ENCODE peak calls at places on chromosomes 11 and 22, in six cellular contexts. T, K, W, P, G and B are unnamed samples.

GRCh38 chr11:127919206-127920000 is 668.0 kb downstream of the ETS1 start:
- DNase-seq in G (no peak), K (no peak), T (no peak), W (no peak), P (no peak), B (no peak)

GRCh38 chr11:75270896-75271415 is 30.4 kb downstream of the TPBGL start:
- DNase-seq in T (peak; percentile 18), P (no peak), G (peak; percentile 54), W (no peak), K (no peak), B (no peak)

GRCh38 chr11:120004723-120005122 is 133.2 kb downstream of the TRIM29 start:
- DNase-seq in W (no peak), T (no peak), P (peak; percentile 22), G (no peak), K (no peak), B (no peak)

GRCh38 chr11:16891964-16892363 is 122.2 kb downstream of the PLEKHA7 start:
- DNase-seq in P (no peak), T (no peak), K (no peak), W (no peak), G (no peak), B (no peak)

GRCh38 chr22:19407649-19408606 is 23.6 kb downstream of the HIRA start:
- DNase-seq in K (no peak), P (peak; percentile 54), G (no peak), T (no peak), W (no peak), B (no peak)

GRCh38 chr11:30801357-30801756 is 215.2 kb upstream of the MPPED2 start:
- DNase-seq in W (no peak), K (no peak), G (no peak), P (no peak), T (no peak), B (no peak)

GRCh38 chr22:29225422-29226090 is 19.9 kb downstream of the EMID1 start:
- DNase-seq in P (no peak), G (no peak), K (no peak), T (no peak), W (no peak), B (no peak)

GRCh38 chr11:9385288-9385902 is 943 bp downstream of the IPO7 start:
- DNase-seq in W (no peak), T (no peak), G (no peak), K (peak; percentile 43), P (no peak), B (no peak)

GRCh38 chr11:33256031-33256807 is 962 bp upstream of the HIPK3 start:
- DNase-seq in P (no peak), K (no peak), T (no peak), W (no peak), G (peak; percentile 15), B (no peak)

GRCh38 chr11:7245341-7245740 is 6.4 kb upstream of the SYT9 start:
- DNase-seq in W (no peak), G (no peak), T (no peak), P (no peak), K (no peak), B (no peak)

GRCh38 chr22:41574847-41575381 is 14.1 kb downstream of the CSDC2 start:
- DNase-seq in P (peak; percentile 41), T (no peak), G (no peak), K (no peak), W (no peak), B (no peak)

GRCh38 chr11:18981897-18982296 is 42.7 kb upstream of the MRGPRX1 start:
- DNase-seq in W (no peak), K (no peak), G (no peak), P (no peak), T (no peak), B (no peak)

GRCh38 chr22:48337957-48338792 is 1489.5 kb downstream of the BRD1 start:
- DNase-seq in K (no peak), G (no peak), T (no peak), P (no peak), W (no peak), B (no peak)

DNA sequence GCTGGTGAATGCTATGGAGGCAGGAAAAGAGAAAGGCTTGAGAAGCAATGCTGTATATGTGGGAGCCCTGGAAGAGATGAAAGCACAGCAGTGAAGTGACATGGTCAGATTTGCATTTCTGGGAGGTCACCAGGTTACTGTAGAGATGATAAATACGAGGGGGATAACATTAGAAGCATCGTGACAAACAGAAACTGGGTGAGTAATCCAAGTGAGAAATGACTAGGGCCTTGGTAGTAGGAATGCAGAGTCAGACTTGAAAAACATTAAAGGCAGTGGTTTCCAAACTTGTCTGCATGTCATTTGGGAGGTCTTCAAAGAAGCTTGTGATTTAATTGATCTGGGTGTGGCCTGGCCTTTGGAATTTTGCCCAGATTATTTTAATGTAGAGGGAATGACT is 44.0 kb downstream of the CCDC34 start:
- DNase-seq in T (no peak), P (no peak), W (no peak), G (no peak), K (no peak), B (no peak)
- H3K27ac ChIP-seq in T (no peak overlapping the region), P (no peak overlapping the region), W (no peak overlapping the region), G (no peak overlapping the region), K (no peak overlapping the region), B (no peak overlapping the region)

DNA sequence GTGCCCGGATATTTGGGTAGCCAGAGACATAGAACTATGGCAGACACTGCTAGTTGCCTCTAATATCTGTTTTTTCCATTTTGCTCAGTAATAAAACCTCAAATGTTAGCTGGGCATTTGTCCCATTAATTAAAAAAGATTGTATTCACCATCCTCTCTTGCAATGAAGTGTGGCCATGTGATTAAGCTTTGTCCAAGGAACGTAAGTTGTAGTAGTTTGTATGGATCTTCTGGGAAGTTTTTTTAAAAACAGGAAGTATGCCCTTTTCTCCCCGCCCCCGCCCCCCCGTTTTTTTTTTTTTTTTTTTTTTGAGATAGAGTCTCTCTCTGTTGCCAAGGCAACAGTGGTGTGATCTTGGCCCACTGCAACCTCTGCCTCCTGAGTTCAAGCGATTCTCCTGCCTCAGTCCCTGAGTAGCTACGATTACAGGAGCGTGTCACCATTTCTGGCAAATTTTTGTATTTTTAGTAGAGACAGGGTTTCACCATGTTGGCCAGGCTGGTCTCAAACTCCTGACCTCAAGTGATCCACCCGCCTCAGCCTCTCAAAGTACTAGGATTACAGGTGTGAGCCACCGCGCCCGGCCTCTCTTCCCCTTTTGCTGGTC is 1.7 kb upstream of the TMEM135 start:
- DNase-seq in P (no peak), W (no peak), G (no peak), T (no peak), K (no peak), B (no peak)
- H3K27ac ChIP-seq in P (no peak overlapping the region), W (no peak overlapping the region), G (no peak overlapping the region), T (no peak overlapping the region), K (peak overlapping the region; percentile 68), B (no peak overlapping the region)

GRCh38 chr11:91261513-91261912 is 963.1 kb upstream of the FAT3 start:
- DNase-seq in P (no peak), G (peak; percentile 67), T (no peak), K (no peak), W (no peak), B (no peak)

GRCh38 chr11:91265946-91266345 is 958.7 kb upstream of the FAT3 start:
- DNase-seq in P (no peak), K (no peak), W (no peak), G (no peak), T (no peak), B (no peak)

GRCh38 chr11:91263698-91264097 is 960.9 kb upstream of the FAT3 start:
- DNase-seq in W (no peak), P (no peak), K (no peak), T (no peak), G (no peak), B (no peak)
- H3K27ac ChIP-seq in W (no peak overlapping the region), P (no peak overlapping the region), K (no peak overlapping the region), T (no peak overlapping the region), G (no peak overlapping the region), B (no peak overlapping the region)

GRCh38 chr22:45726081-45726480 is 54.4 kb downstream of the ATXN10 start:
- DNase-seq in G (no peak), T (no peak), K (no peak), W (no peak), P (no peak), B (no peak)
- H3K27ac ChIP-seq in G (no peak overlapping the region), T (no peak overlapping the region), K (no peak overlapping the region), W (no peak overlapping the region), P (no peak overlapping the region), B (no peak overlapping the region)

GRCh38 chr11:94545641-94546470 is 2.1 kb downstream of the FUT4 start:
- DNase-seq in T (no peak), K (no peak), P (no peak), G (peak; percentile 24), W (no peak), B (no peak)

GRCh38 chr11:94546886-94547285 is 3.2 kb downstream of the FUT4 start:
- DNase-seq in G (no peak), T (no peak), P (no peak), K (no peak), W (no peak), B (no peak)

GRCh38 chr11:94543695-94544581 is at the start of gene FUT4:
- DNase-seq in G (peak; percentile 94), T (peak; percentile 66), W (peak; percentile 57), P (peak; percentile 93), K (peak; percentile 84), B (peak; percentile 62)

GRCh38 chr11:94544832-94545640 is 1.3 kb downstream of the FUT4 start:
- DNase-seq in G (peak; percentile 51), K (no peak), T (peak; percentile 2), P (peak; percentile 63), W (no peak), B (peak; percentile 10)

GRCh38 chr11:94544582-94544831 is 786 bp downstream of the FUT4 start:
- DNase-seq in G (no peak), T (no peak), W (no peak), K (no peak), P (no peak), B (no peak)
- H3K27ac ChIP-seq in G (no peak overlapping the region), T (no peak overlapping the region), W (no peak overlapping the region), K (peak overlapping the region; percentile 95), P (peak overlapping the region; percentile 95), B (peak overlapping the region; percentile 90)

DNA sequence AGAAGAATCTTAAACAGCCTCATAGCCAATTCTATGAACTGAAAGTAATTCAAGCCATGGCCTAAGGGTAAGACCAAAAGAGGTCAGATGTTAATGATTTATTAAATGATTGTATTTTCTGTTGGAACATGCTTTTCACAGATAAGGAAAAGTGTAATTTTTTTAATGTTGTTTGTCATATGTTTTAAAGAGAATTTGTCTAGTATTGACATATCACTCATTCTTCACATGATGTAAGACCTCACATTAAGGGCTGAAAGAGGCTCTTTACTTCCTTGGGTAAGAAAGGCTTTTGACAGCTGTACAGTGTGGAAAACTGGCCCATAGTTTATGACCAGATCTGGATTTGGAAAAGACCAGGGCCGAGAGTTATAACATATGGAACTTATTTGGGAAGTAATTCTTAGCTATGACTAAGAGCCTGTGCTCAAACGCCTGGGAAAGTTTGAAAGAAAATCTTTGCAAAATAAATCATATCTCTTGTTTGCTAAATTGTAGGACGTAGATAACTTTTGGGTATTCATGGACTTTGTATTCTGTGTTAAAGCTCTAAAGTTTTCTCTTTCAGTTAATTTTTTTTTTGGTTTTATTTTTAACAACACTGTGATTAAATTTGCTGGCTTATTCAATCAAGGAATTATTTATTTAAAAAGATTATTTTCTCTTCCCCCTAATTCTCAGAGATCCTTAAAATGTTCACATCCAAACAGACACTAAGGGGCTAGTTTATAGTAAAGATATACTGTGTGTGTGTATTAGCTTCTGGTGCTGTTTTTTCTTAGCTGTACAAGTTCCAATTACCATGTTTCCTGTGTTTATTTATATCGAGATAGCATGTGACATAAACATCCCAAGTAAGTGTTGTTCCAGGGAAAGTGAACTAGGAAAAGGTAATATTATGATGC is 162.2 kb downstream of the ARHGAP42 start:
- DNase-seq in W (no peak), G (no peak), P (no peak), K (no peak), T (no peak), B (no peak)
- H3K27ac ChIP-seq in W (no peak overlapping the region), G (no peak overlapping the region), P (no peak overlapping the region), K (peak overlapping the region; percentile 20), T (no peak overlapping the region), B (no peak overlapping the region)